ENCODE peak calls at places on chromosomes 2 and 18, in six cellular contexts. One of them, this sample, is unnamed.

GRCh38 chr2:11122380-11122779 is 32.9 kb upstream of the SLC66A3 start:
- DNase-seq in NCI-H1105: no peak
- DNase-seq in SW480: peak
- DNase-seq in MCF 10A: no peak
- DNase-seq in fibroblast of the conjunctiva: no peak
- DNase-seq in upper lobe of right lung: no peak
- DNase-seq in this sample: no peak

GRCh38 chr2:119719261-119719627 is 40.2 kb downstream of the TMEM177 start:
- DNase-seq in fibroblast of the conjunctiva: no peak
- DNase-seq in MCF 10A: no peak
- DNase-seq in upper lobe of right lung: no peak
- DNase-seq in NCI-H1105: no peak
- DNase-seq in SW480: no peak
- DNase-seq in this sample: no peak

GRCh38 chr18:45760443-45761036 is 36.6 kb downstream of the SLC14A1 start:
- DNase-seq in MCF 10A: no peak
- DNase-seq in NCI-H1105: no peak
- DNase-seq in SW480: peak
- DNase-seq in fibroblast of the conjunctiva: no peak
- DNase-seq in upper lobe of right lung: no peak
- DNase-seq in this sample: peak

GRCh38 chr2:194054262-194054767 is 1602.7 kb upstream of the SLC39A10 start:
- DNase-seq in fibroblast of the conjunctiva: no peak
- DNase-seq in MCF 10A: no peak
- DNase-seq in NCI-H1105: no peak
- DNase-seq in upper lobe of right lung: no peak
- DNase-seq in SW480: no peak
- DNase-seq in this sample: no peak

GRCh38 chr2:88235987-88236386 is 65.8 kb downstream of the THNSL2 start:
- DNase-seq in MCF 10A: no peak
- DNase-seq in upper lobe of right lung: no peak
- DNase-seq in fibroblast of the conjunctiva: no peak
- DNase-seq in NCI-H1105: no peak
- DNase-seq in SW480: no peak
- DNase-seq in this sample: no peak

GRCh38 chr2:204329532-204329931 is 215.7 kb upstream of the PARD3B start:
- DNase-seq in MCF 10A: no peak
- DNase-seq in fibroblast of the conjunctiva: no peak
- DNase-seq in NCI-H1105: no peak
- DNase-seq in SW480: no peak
- DNase-seq in upper lobe of right lung: no peak
- DNase-seq in this sample: no peak

GRCh38 chr2:86280191-86280667 is 57.2 kb downstream of the REEP1 start:
- DNase-seq in fibroblast of the conjunctiva: no peak
- DNase-seq in upper lobe of right lung: peak
- DNase-seq in SW480: no peak
- DNase-seq in NCI-H1105: no peak
- DNase-seq in MCF 10A: no peak
- DNase-seq in this sample: no peak

GRCh38 chr2:24920813-24921441 is 890 bp upstream of the ADCY3 start:
- DNase-seq in upper lobe of right lung: no peak
- DNase-seq in fibroblast of the conjunctiva: no peak
- DNase-seq in MCF 10A: peak
- DNase-seq in NCI-H1105: no peak
- DNase-seq in SW480: peak
- DNase-seq in this sample: peak

GRCh38 chr2:40511661-40512213 is 59.8 kb upstream of the SLC8A1 start:
- DNase-seq in MCF 10A: peak
- DNase-seq in SW480: no peak
- DNase-seq in NCI-H1105: no peak
- DNase-seq in fibroblast of the conjunctiva: peak
- DNase-seq in upper lobe of right lung: no peak
- DNase-seq in this sample: no peak

GRCh38 chr2:207513577-207514257 is 16.0 kb upstream of the CREB1 start:
- DNase-seq in NCI-H1105: no peak
- DNase-seq in upper lobe of right lung: no peak
- DNase-seq in SW480: no peak
- DNase-seq in fibroblast of the conjunctiva: peak
- DNase-seq in MCF 10A: peak
- DNase-seq in this sample: no peak

GRCh38 chr2:119735565-119735964 is 24.2 kb upstream of the PTPN4 start:
- DNase-seq in NCI-H1105: no peak
- DNase-seq in upper lobe of right lung: no peak
- DNase-seq in SW480: no peak
- DNase-seq in fibroblast of the conjunctiva: no peak
- DNase-seq in MCF 10A: no peak
- DNase-seq in this sample: no peak